ENCODE peak calls at places on chromosomes 4 and X, in eight cellular contexts. R is GM23248, O is IMR-90, N is mesenchymal stem cell, I is fibroblast of lung, F is mammary epithelial cell, J is kidney, H is PC-3. L is an unnamed sample. For H3K4me1, the result is how much of the 10 kb centered on the place peaks cover.

GRCh38 chrX:38103857-38104812 is 97.8 kb downstream of the SYTL5 start:
- DNase-seq in H (no peak), O (no peak), R (no peak), J (no peak), F (no peak), N (no peak), I (peak), L (no peak)

GRCh38 chrX:6228720-6229119 is at the start of gene NLGN4X:
- DNase-seq in H (no peak), N (no peak), F (no peak), O (no peak), J (no peak), I (peak), R (no peak), L (no peak)

GRCh38 chr4:648579-649292 is 23.4 kb downstream of the PDE6B start:
- DNase-seq in J (peak), I (no peak), F (no peak), N (no peak), O (no peak), R (no peak), H (no peak), L (no peak)

GRCh38 chrX:50779694-50780093 is 34.3 kb downstream of the SHROOM4 start:
- DNase-seq in O (no peak), F (no peak), H (no peak), N (no peak), J (no peak), I (peak), R (peak), L (no peak)

GRCh38 chr4:150818129-150818528 is 197.0 kb downstream of the LRBA start:
- DNase-seq in J (no peak), I (no peak), N (peak), O (no peak), H (no peak), R (no peak), F (no peak), L (no peak)

GRCh38 chr4:121980643-121981042 is 28.8 kb upstream of the TRPC3 start:
- DNase-seq in J (no peak), R (peak), F (no peak), N (no peak), H (no peak), I (no peak), O (peak), L (no peak)

GRCh38 chr4:109206610-109207009 is 95.8 kb downstream of the COL25A1 start:
- DNase-seq in R (no peak), J (no peak), N (no peak), F (no peak), H (no peak), I (peak), O (no peak), L (no peak)

GRCh38 chrX:130498653-130499274 is 97.0 kb downstream of the RBMX2 start:
- DNase-seq in N (no peak), R (no peak), H (no peak), I (no peak), F (no peak), J (no peak), O (no peak), L (no peak)

GRCh38 chrX:147626605-147627004 is 285.1 kb upstream of the FMR1 start:
- DNase-seq in R (no peak), H (no peak), J (no peak), F (no peak), N (no peak), O (no peak), I (no peak), L (no peak)

GRCh38 chr4:152731997-152732396 is 47.5 kb downstream of the TIGD4 start:
- DNase-seq in F (no peak), R (no peak), H (no peak), N (no peak), J (no peak), O (no peak), I (no peak), L (no peak)

GRCh38 chr4:57465321-57466056 is 355.3 kb upstream of the IGFBP7 start:
- DNase-seq in N (no peak), I (no peak), F (no peak), H (no peak), R (no peak), J (no peak), O (no peak), L (no peak)

GRCh38 chr4:108135549-108136209 is 33.1 kb downstream of the LEF1 start:
- DNase-seq in J (no peak), N (no peak), R (no peak), O (no peak), I (no peak), F (peak), H (no peak), L (no peak)

GRCh38 chrX:25144043-25144940 is 128.5 kb upstream of the ARX start:
- DNase-seq in J (peak), I (peak), O (peak), H (peak), N (peak), F (peak), R (peak), L (peak)

GRCh38 chrX:108168961-108169740 is 77.6 kb downstream of the ATG4A start:
- DNase-seq in N (no peak), F (no peak), H (no peak), R (no peak), I (no peak), J (no peak), O (no peak), L (no peak)

GRCh38 chr4:88573995-88574394 is 18.3 kb upstream of the HERC3 start:
- DNase-seq in H (peak), J (no peak), N (peak), O (peak), I (peak), F (no peak), R (peak), L (peak)

GRCh38 chr4:42568610-42569207 is 88.2 kb downstream of the ATP8A1 start:
- DNase-seq in I (peak), F (peak), H (peak), J (no peak), O (peak), N (peak), R (peak), L (peak)

GRCh38 chrX:153381684-153382532 is 19.2 kb downstream of the PNMA6E start:
- DNase-seq in N (peak), R (peak), J (no peak), F (peak), O (peak), I (peak), H (no peak), L (peak)

GRCh38 chrX:295136-295535 is 14.0 kb downstream of the PLCXD1 start:
- DNase-seq in N (no peak), I (no peak), H (no peak), R (no peak), O (no peak), J (peak), F (no peak), L (no peak)

GRCh38 chr4:52037730-52038108 is 380 bp downstream of the SGCB start:
- DNase-seq in H (peak), O (peak), N (peak), J (peak), R (peak), I (peak), F (peak), L (peak)

GRCh38 chr4:112416464-112416863 is 99.5 kb downstream of the NEUROG2 start:
- DNase-seq in F (peak), R (no peak), J (no peak), N (no peak), I (no peak), H (peak), O (no peak), L (no peak)

GRCh38 chr4:121594796-121595526 is 101.8 kb downstream of the ANXA5 start:
- DNase-seq in R (peak), J (no peak), O (peak), I (peak), N (peak), F (peak), H (peak), L (peak)

GRCh38 chrX:8801041-8801599 is at the start of gene FAM9A:
- DNase-seq in H (no peak), J (peak), F (no peak), R (no peak), I (no peak), O (no peak), N (no peak), L (no peak)

GRCh38 chr4:148515248-148515647 is 73.0 kb upstream of the NR3C2 start:
- DNase-seq in N (no peak), H (peak), O (peak), I (peak), F (peak), J (no peak), R (peak), L (no peak)

GRCh38 chr4:24380953-24381506 is 203.3 kb downstream of the DHX15 start:
- DNase-seq in N (no peak), F (no peak), O (no peak), I (no peak), H (no peak), R (no peak), J (no peak), L (no peak)

GRCh38 chr4:8035371-8035780 is 95.7 kb upstream of the AFAP1 start:
- DNase-seq in O (peak), N (peak), J (no peak), F (peak), R (no peak), H (no peak), I (peak), L (peak)

GRCh38 chr4:8167291-8167690 is 8.7 kb upstream of the ABLIM2 start:
- DNase-seq in H (no peak), N (no peak), R (no peak), J (no peak), I (no peak), O (no peak), F (no peak), L (no peak)

GRCh38 chrX:11770320-11770719 is 12.3 kb downstream of the MSL3 start:
- DNase-seq in I (peak), J (no peak), R (peak), N (peak), F (peak), O (peak), H (peak), L (peak)

GRCh38 chrX:145623453-145623852 is 194.2 kb upstream of the SLITRK2 start:
- DNase-seq in H (no peak), O (no peak), F (no peak), I (no peak), J (no peak), R (no peak), N (no peak), L (no peak)

GRCh38 chrX:144801786-144802185 is 445.5 kb upstream of the SPANXN1 start:
- DNase-seq in H (peak), O (no peak), R (no peak), N (peak), J (no peak), F (peak), I (no peak), L (no peak)

GRCh38 chrX:107118322-107119147 is at the start of gene RBM41:
- DNase-seq in H (peak), O (peak), F (peak), R (peak), I (peak), N (peak), J (peak), L (peak)

DNA sequence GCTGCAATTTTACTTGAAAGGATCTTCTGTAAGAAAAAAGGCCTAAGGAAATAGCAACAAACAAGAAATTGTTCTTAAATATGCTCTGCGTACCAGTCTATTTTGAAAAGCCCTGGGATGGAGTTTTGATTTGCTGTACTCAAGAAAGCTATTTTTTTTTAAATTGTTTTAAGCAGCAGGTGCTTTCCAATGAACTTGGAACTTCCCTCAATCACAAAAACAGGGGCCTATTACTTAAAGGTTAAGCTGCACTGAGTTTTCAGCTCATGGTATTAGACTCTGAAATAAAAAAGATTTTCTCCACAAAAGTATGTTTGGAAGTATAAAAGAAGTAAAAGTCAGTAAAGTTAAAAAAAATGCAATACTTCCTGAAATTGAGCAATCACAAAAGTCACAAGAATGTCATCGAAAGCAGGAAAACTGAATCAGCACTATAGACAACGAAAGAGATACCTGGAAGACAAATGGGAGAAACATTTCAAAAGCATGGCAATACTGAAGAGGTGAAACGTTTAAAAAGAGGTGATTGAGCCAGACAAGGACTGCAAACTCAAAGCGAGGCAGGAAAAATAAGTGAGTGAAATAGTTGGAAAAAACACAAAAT is 38.9 kb upstream of the PLAC8 start:
- DNase-seq in R (no peak), F (no peak), J (no peak), H (no peak), O (no peak), I (no peak), N (no peak), L (no peak)
- H3K4me1 ChIP-seq in R (under half), F (under half), J (under half), H (under half), O (under half), I (under half), N (under half), L (under half)

GRCh38 chr4:186226521-186227189 is 652 bp upstream of the KLKB1 start:
- DNase-seq in H (no peak), O (no peak), R (no peak), I (no peak), J (peak), F (no peak), N (no peak), L (no peak)

GRCh38 chr4:186227221-186227620 is at the start of gene KLKB1:
- DNase-seq in H (no peak), R (no peak), F (no peak), O (no peak), J (no peak), N (no peak), I (no peak), L (peak)

GRCh38 chr4:186225848-186226247 is 1.5 kb upstream of the KLKB1 start:
- DNase-seq in H (no peak), F (no peak), O (no peak), R (no peak), I (no peak), N (no peak), J (no peak), L (no peak)

GRCh38 chr4:186228514-186228894 is 1.2 kb downstream of the KLKB1 start:
- DNase-seq in I (no peak), R (no peak), J (no peak), F (no peak), H (no peak), N (no peak), O (no peak), L (no peak)

GRCh38 chr4:186227744-186228513 is 622 bp downstream of the KLKB1 start:
- DNase-seq in O (no peak), F (no peak), H (no peak), J (no peak), N (no peak), R (no peak), I (no peak), L (no peak)
- H3K4me3 ChIP-seq in O (no peak), F (no peak), H (no peak), J (peak), N (peak), R (no peak), I (no peak), L (peak)

GRCh38 chr4:183675625-183676024 is 16.5 kb downstream of the TRAPPC11 start:
- DNase-seq in H (no peak), F (no peak), R (peak), N (no peak), O (no peak), J (no peak), I (no peak), L (peak)
- H3K9ac ChIP-seq in H (no peak), F (no peak), R (peak), N (peak), O (no peak), J (no peak), I (no peak), L (peak)

DNA sequence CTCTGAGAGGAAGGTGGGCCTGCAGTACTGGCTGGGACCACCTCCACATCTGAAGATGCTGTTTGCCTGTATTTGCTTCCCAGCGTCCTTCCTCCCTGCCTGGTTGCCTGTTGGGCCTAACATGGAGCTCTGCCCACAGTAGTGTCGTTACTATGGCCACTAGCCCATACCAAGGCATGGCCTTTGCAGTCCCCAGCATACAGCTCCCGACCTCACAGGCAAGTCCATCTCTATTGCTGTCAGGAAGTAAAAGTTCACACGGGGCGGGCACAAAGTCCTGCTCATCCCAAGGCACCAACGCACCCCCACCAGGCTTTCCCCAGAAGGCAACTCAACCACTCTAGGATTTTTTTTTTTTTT is 71.6 kb downstream of the MAML3 start:
- DNase-seq in O (no peak), J (no peak), I (no peak), R (no peak), F (no peak), H (no peak), N (no peak), L (no peak)
- H3K4me1 ChIP-seq in O (under half), J (under half), I (under half), R (under half), F (under half), H (under half), N (under half), L (under half)

DNA sequence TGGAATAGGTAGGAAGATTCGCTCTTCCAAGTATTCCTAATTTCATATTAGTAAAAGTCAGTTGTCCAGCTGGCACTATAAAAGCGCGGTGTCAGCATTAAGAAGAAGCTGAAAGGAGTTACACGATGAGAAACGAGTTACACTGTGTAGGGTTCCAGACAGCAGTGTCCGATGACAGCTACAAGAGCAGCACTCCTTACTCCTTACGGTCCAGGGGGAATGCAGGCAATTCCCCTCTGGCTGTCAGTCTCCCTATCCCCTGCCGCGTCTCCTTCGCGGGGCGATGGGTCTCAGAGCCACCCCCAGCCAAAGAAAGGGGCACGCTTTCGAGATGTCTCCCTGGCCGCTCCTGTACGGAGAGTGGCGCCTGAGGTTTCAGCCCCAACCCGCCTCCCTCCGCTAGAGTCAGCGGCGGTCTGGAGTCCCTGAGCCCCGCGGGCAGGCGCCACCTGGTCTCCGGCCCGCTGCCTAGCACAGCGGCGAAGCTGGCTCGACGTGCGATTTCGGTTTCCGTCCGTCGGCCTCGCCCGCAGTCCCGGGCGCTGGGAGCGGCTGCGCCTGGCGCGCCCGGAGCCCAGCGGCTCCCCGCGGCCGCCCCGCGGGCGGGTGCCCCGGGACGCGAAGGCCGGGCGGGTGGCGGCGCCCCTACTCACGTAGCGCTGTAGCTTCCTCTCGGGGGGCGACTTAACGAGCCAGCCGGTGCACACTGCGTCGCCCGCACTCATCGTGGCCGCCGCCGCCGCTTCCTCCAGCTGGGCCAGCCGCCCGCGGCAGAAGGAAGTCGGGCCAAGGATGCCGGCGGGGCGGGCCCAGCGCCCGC is at the start of gene GAB3:
- DNase-seq in H (peak), J (peak), R (peak), I (no peak), N (peak), O (peak), F (no peak), L (peak)
- H3K4me3 ChIP-seq in H (peak), J (peak), R (peak), I (peak), N (peak), O (peak), F (no peak), L (peak)

L was measured in adipocyte.